ENCODE peak calls at places on chromosomes 5 and 9, in five cellular contexts. B is colonic mucosa, U is AG04450, R is upper lobe of left lung, W is GM23338. S is an unnamed sample.

GRCh38 chr9:105206821-105207699 is 37.4 kb upstream of the SLC44A1 start:
- DNase-seq in R (no peak), B (no peak), W (no peak), U (no peak), S (no peak)

GRCh38 chr5:159210306-159210722 is 961 bp upstream of the RNF145 start:
- DNase-seq in B (peak; percentile 58), U (no peak), R (peak; percentile 58), W (no peak), S (no peak)

GRCh38 chr5:37198066-37198465 is 51.1 kb downstream of the CPLANE1 start:
- DNase-seq in U (no peak), B (no peak), R (no peak), W (no peak), S (no peak)

GRCh38 chr9:131986576-131986975 is 93.1 kb downstream of the MED27 start:
- DNase-seq in U (no peak), W (no peak), R (no peak), B (no peak), S (no peak)

GRCh38 chr5:54867310-54867944 is 118.0 kb downstream of the ESM1 start:
- DNase-seq in U (no peak), R (no peak), B (no peak), W (peak; percentile 78), S (no peak)

GRCh38 chr9:99231708-99232107 is 9.6 kb downstream of the SEC61B start:
- DNase-seq in R (no peak), U (no peak), B (no peak), W (peak; percentile 63), S (peak; percentile 48)

GRCh38 chr5:177309351-177310191 is 2.1 kb downstream of the MXD3 start:
- DNase-seq in W (peak; percentile 93), B (peak; percentile 78), R (peak; percentile 83), U (no peak), S (peak; percentile 72)

GRCh38 chr5:167840736-167841135 is 450.7 kb upstream of the WWC1 start:
- DNase-seq in W (no peak), U (no peak), R (no peak), B (no peak), S (no peak)

GRCh38 chr9:137968235-137968634 is 90.7 kb downstream of the CACNA1B start:
- DNase-seq in R (peak; percentile 12), B (no peak), U (no peak), W (peak; percentile 55), S (peak; percentile 7)

GRCh38 chr9:16726718-16727451 is 143.6 kb downstream of the BNC2 start:
- DNase-seq in B (peak; percentile 50), R (peak; percentile 61), U (peak; percentile 29), W (peak; percentile 87), S (peak; percentile 64)
- H3K4me3 ChIP-seq in B (peak overlapping the region; percentile 52), R (peak overlapping the region; percentile 54), U (peak overlapping the region; percentile 70), W (peak overlapping the region; percentile 67), S (peak overlapping the region; percentile 57)

DNA sequence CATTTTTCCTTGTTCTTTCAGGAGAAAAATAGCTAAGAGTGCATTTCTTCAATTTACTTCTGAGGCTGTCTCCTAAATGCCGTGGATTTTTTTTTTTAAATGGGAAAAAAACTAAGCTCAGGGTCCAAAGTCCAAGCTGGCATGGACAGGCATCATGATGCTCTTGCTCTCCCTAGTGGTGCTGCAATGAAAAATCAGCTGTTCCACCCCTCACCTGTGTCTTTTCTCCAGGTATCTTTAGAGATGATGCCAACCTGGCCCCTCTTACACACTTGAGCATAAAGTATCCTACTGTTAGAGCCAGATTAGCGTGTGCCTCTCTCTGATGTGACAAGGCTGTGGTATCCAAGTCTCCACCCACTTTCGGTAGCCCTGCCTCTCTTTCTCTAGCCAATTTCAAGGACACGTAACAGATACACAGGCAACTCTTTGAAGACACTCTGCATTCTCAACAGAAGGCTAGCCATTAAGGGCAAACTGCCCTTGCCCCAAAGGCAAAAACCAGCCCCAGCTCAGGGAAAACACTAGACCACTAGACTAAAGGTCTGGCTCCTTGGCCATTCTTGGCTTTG is 208.8 kb downstream of the SAXO1 start:
- DNase-seq in U (no peak), B (peak; percentile 41), R (no peak), W (peak; percentile 51), S (peak; percentile 22)
- TF ChIP-seq CTCF in U (peak; percentile 37), B (peak; percentile 18), R (no peak), W (peak; percentile 73), S (peak; percentile 72)

DNA sequence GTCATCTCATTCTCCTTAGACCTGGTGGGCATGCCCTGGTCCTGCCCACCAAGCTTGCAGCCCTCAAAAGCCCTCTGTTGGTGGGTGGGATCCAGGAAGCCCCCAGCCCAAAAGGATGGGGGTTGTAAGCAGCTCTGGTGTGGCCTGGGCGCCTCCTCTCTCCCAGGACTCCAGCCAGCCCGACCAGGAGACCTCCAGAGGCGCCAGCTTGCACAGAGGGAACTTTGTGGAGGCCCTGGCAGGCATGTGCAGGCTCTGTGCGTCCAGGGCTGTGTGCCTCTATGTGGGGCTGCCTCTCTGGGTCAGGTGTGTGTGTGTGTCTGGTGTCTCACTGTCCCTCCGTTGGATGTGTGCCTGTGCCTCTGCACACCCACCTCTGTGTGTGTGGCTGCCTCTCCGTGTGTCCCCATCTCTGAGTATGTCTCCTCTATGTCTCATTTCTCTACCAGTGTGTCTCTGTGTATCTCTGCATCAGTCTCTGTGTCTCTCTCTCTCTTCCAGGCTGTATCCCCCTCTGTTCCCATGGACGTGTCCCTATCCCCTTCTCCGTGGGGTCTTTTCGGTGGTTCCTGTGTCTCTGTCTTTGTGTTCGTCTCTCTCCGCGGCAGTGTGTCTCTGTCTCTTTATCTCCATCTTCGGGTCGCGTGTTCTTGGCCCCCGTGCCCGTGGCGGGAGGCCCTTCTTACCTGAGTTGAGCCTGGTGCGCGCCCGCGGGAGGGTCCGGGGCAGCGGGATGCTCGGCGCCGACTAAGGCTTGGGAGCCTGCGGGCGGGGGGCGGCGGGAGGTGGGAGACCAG is 501 bp downstream of the ENHO start:
- DNase-seq in R (no peak), U (no peak), B (no peak), W (no peak), S (no peak)
- H3K27ac ChIP-seq in R (no peak overlapping the region), U (no peak overlapping the region), B (no peak overlapping the region), W (no peak overlapping the region), S (no peak overlapping the region)

GRCh38 chr5:148090200-148090599 is 26.4 kb downstream of the SPINK5 start:
- DNase-seq in U (no peak), B (no peak), W (no peak), R (no peak), S (no peak)
- H3K4me3 ChIP-seq in U (no peak overlapping the region), B (no peak overlapping the region), W (no peak overlapping the region), R (no peak overlapping the region), S (no peak overlapping the region)

GRCh38 chr5:164324239-164324638 is 818.8 kb downstream of the MAT2B start:
- DNase-seq in B (no peak), R (no peak), W (no peak), U (no peak), S (no peak)

DNA sequence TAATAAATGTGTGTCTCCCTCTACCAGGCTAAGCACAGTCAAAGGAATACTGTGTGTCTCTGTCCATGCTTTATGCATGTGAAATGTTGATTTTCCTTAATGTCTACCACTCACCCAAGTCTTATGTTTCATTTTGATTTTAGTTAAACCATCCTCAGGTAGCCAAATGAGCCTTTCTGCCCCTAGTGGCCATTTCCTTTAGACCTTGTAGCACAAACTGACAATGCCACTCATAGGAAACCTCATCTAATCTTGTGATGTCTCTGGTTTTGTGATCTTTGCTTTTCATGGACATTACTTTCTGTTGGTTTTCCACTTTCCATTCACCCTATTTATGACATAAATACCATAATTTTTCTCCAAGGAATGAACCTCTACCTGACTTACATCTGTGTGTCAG is 820.8 kb downstream of the MAT2B start:
- DNase-seq in B (no peak), W (peak; percentile 50), U (no peak), R (no peak), S (no peak)
- TF ChIP-seq CTCF in B (no peak), W (peak; percentile 51), U (peak; percentile 21), R (no peak), S (peak; percentile 49)

GRCh38 chr5:137891849-137892248 is 2.6 kb downstream of the PKD2L2 start:
- DNase-seq in B (no peak), U (no peak), W (no peak), R (no peak), S (no peak)
- H3K27ac ChIP-seq in B (no peak overlapping the region), U (no peak overlapping the region), W (no peak overlapping the region), R (no peak overlapping the region), S (no peak overlapping the region)

GRCh38 chr9:133182151-133182550 is 18.4 kb upstream of the GBGT1 start:
- DNase-seq in R (no peak), B (no peak), W (no peak), U (no peak), S (no peak)

GRCh38 chr9:133188006-133188842 is 20.8 kb downstream of the OBP2B start:
- DNase-seq in W (peak; percentile 80), B (peak; percentile 29), R (no peak), U (no peak), S (peak; percentile 84)

GRCh38 chr9:133186736-133187135 is 22.3 kb downstream of the OBP2B start:
- DNase-seq in B (no peak), W (no peak), R (no peak), U (no peak), S (no peak)

GRCh38 chr9:133187561-133188005 is 21.5 kb downstream of the OBP2B start:
- DNase-seq in B (no peak), R (no peak), W (no peak), U (no peak), S (no peak)

GRCh38 chr9:133184971-133185370 is 21.3 kb upstream of the GBGT1 start:
- DNase-seq in B (peak; percentile 55), R (peak; percentile 56), U (peak; percentile 15), W (peak; percentile 75), S (peak; percentile 66)
- H3K4me3 ChIP-seq in B (no peak overlapping the region), R (no peak overlapping the region), U (no peak overlapping the region), W (no peak overlapping the region), S (peak overlapping the region; percentile 1)

DNA sequence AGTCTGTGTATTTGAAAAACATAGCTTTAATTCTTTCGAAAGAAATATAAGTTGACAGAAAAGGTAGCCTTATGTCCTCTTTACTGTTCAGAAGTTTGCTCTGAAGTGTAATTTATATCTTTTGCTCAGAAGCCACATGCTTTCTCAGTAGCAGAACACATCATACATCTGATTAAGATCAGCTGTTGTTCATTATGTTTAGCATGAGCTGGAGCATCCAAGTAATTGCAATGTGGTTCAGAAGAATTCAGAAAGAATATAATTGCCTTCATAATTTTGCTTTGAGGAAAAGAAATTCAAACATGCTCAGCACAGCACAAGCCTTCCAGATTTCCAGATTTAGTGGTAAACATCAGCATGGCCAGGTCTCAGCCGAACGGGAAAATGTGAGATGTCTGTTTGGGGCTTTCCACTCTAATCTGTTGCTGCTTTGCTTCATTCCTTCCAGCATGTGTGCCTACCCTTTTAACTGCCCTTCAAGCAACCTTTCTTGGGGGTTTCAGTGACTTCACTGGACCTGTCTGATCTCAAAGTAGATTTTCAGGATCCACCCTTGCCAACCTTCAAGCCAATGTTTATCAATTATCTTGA is 66.0 kb downstream of the ITGA1 start:
- DNase-seq in W (no peak), U (no peak), B (no peak), R (no peak), S (no peak)
- TF ChIP-seq CTCF in W (no peak), U (peak; percentile 10), B (no peak), R (no peak), S (no peak)

GRCh38 chr9:129666575-129666974 is 1.1 kb downstream of the PRRX2 start:
- DNase-seq in R (no peak), U (no peak), B (no peak), W (no peak), S (no peak)
- H3K27ac ChIP-seq in R (no peak overlapping the region), U (no peak overlapping the region), B (no peak overlapping the region), W (no peak overlapping the region), S (no peak overlapping the region)